ENCODE peak calls at places on chromosome 5, in five cellular contexts. U is trophoblast cell, H is mammary epithelial cell, X is mesendoderm, P is OCI-LY7. Q is an unnamed sample.

GRCh38 chr5:149069711-149070110 is 6.8 kb upstream of the SH3TC2 start:
- DNase-seq in U (peak), H (no peak), X (no peak), P (no peak), Q (no peak)

GRCh38 chr5:179801304-179802206 is 5.1 kb downstream of the MGAT4B start:
- DNase-seq in U (peak), H (peak), X (peak), P (peak), Q (peak)

GRCh38 chr5:80193421-80193820 is 62.4 kb downstream of the SERINC5 start:
- DNase-seq in U (no peak), H (no peak), X (no peak), P (no peak), Q (no peak)

GRCh38 chr5:180175015-180175431 is 34.0 kb downstream of the RASGEF1C start:
- DNase-seq in U (no peak), H (no peak), X (no peak), P (no peak), Q (no peak)

GRCh38 chr5:112660359-112660758 is 77.3 kb upstream of the APC start:
- DNase-seq in U (no peak), H (no peak), X (no peak), P (no peak), Q (no peak)

GRCh38 chr5:32638309-32638708 is 53.0 kb downstream of the SUB1 start:
- DNase-seq in U (no peak), H (no peak), X (no peak), P (no peak), Q (no peak)

GRCh38 chr5:61139094-61139873 is 23.0 kb downstream of the SMIM15 start:
- DNase-seq in U (no peak), H (no peak), X (peak), P (no peak), Q (peak)

GRCh38 chr5:58462154-58462553 is 2.3 kb upstream of the PLK2 start:
- DNase-seq in U (no peak), H (peak), X (no peak), P (no peak), Q (no peak)

GRCh38 chr5:153515269-153515668 is 24.8 kb downstream of the GRIA1 start:
- DNase-seq in U (no peak), H (no peak), X (no peak), P (no peak), Q (no peak)

GRCh38 chr5:173479711-173480110 is 136.7 kb downstream of the BOD1 start:
- DNase-seq in U (no peak), H (no peak), X (no peak), P (no peak), Q (no peak)

GRCh38 chr5:80960531-80961375 is 590 bp downstream of the RASGRF2 start:
- DNase-seq in U (peak), H (peak), X (peak), P (no peak), Q (no peak)

GRCh38 chr5:66840527-66841013 is 244.4 kb downstream of the MAST4 start:
- DNase-seq in U (no peak), H (peak), X (no peak), P (no peak), Q (no peak)

GRCh38 chr5:179306191-179307005 is 38.9 kb downstream of the ADAMTS2 start:
- DNase-seq in U (no peak), H (no peak), X (no peak), P (no peak), Q (no peak)

GRCh38 chr5:38379360-38379827 is 121.0 kb downstream of the EGFLAM start:
- DNase-seq in U (no peak), H (no peak), X (peak), P (no peak), Q (no peak)

GRCh38 chr5:108753331-108753730 is 5.6 kb downstream of the FER start:
- DNase-seq in U (no peak), H (peak), X (no peak), P (no peak), Q (no peak)

GRCh38 chr5:57002959-57003485 is 51.1 kb upstream of the MIER3 start:
- DNase-seq in U (peak), H (no peak), X (peak), P (no peak), Q (no peak)

GRCh38 chr5:137714931-137715330 is 21.0 kb downstream of the KLHL3 start:
- DNase-seq in U (no peak), H (no peak), X (no peak), P (no peak), Q (no peak)

GRCh38 chr5:111742166-111742565 is 14.8 kb downstream of the NREP start:
- DNase-seq in U (no peak), H (no peak), X (no peak), P (no peak), Q (no peak)

GRCh38 chr5:130992095-130992494 is 173.0 kb downstream of the HINT1 start:
- DNase-seq in U (no peak), H (no peak), X (peak), P (no peak), Q (no peak)

GRCh38 chr5:39164529-39165402 is 54.6 kb downstream of the FYB1 start:
- DNase-seq in U (no peak), H (peak), X (no peak), P (no peak), Q (peak)

GRCh38 chr5:170633235-170634041 is 129.6 kb downstream of the KCNIP1 start:
- DNase-seq in U (peak), H (peak), X (peak), P (no peak), Q (peak)

GRCh38 chr5:145668714-145669113 is 166.4 kb downstream of the PRELID2 start:
- DNase-seq in U (no peak), H (no peak), X (no peak), P (no peak), Q (no peak)

GRCh38 chr5:53095931-53096525 is 13.5 kb downstream of the MOCS2 start:
- DNase-seq in U (peak), H (peak), X (peak), P (peak), Q (peak)

GRCh38 chr5:135569755-135570452 is 8.9 kb downstream of the CXCL14 start:
- DNase-seq in U (no peak), H (no peak), X (peak), P (peak), Q (peak)

GRCh38 chr5:125251703-125252102 is 505.3 kb upstream of the ZNF608 start:
- DNase-seq in U (no peak), H (no peak), X (no peak), P (no peak), Q (no peak)

GRCh38 chr5:142059304-142059940 is 46.6 kb upstream of the GNPDA1 start:
- DNase-seq in U (no peak), H (no peak), X (peak), P (no peak), Q (no peak)

GRCh38 chr5:107456281-107456715 is 214.4 kb downstream of the EFNA5 start:
- DNase-seq in U (no peak), H (peak), X (no peak), P (no peak), Q (no peak)

DNA sequence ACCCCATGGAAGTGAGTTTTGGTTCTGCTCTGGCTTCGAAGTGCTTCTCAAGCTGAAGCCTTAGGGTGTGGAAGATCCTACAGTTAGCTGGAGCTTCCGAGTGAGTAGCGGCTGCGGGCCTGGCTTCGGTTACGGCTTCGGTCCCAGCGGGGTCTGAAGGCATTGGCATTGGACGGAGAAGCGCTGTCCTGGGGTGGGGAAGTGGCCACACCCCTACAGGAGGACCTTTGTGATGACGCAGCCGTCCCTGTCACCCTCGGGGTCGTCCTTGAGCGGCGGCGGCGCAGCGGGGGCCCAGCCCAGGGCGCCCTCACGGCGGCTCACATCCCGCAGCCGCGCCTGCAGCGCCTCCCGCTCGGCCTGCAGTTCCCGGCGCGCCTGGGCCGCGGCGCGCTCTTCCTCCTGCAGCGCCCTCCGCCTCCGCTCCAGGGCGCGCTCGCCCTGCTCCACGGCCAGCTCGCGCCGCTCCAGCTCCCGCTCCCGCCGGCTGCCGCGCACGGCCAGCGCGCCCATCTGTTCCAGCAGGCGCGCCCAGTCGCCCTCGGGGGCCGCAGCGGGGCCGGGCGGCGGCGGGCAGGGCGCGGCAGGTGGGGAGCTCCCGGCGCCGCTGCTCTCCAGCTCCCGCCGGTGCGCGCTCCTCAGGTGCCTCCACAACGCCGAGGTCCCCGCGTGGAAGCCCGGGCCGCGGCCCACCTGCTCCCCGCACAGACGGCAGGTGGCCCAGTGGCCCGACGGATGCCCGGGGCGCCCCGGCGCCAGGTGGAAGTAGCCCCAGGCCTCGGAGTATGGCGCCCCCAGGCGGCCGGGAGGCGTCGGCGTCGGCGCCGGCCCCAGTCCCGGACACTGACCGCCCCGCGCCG is 9.9 kb downstream of the ZBED3 start:
- DNase-seq in U (peak), H (peak), X (peak), P (peak), Q (peak)
- H3K27ac ChIP-seq in U (no peak), H (no peak), X (no peak), P (no peak), Q (no peak)

DNA sequence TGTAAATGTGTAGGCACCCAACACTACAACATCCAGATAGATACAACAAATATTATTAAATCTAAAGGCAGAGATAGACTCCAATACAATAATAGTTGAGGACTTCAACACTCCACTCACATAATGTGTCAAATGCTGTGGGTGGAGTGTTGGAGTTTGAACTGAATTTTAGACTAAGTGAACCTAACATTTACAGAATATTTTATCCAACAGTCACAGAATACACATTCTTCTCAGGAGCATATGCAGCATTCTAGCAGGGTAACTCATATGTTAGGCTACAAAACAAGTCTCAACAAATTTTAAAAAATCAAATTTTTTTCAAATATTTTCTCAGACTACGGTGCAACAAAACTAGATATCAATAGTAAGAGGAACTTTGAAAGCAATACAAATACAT is 648.7 kb upstream of the CDH18 start:
- DNase-seq in U (no peak), H (peak), X (no peak), P (no peak), Q (no peak)
- H3K4me3 ChIP-seq in U (no peak), H (no peak), X (no peak), P (no peak), Q (no peak)

GRCh38 chr5:1522601-1523479 is 920 bp downstream of the LPCAT1 start:
- DNase-seq in U (no peak), H (peak), X (peak), P (peak), Q (no peak)

GRCh38 chr5:1523480-1523792 is 324 bp downstream of the LPCAT1 start:
- DNase-seq in U (no peak), H (no peak), X (no peak), P (peak), Q (no peak)

GRCh38 chr5:1519631-1520141 is 4.1 kb downstream of the LPCAT1 start:
- DNase-seq in U (no peak), H (no peak), X (no peak), P (no peak), Q (no peak)

GRCh38 chr5:1521671-1522600 is 1.8 kb downstream of the LPCAT1 start:
- DNase-seq in U (no peak), H (peak), X (peak), P (no peak), Q (peak)

GRCh38 chr5:1521054-1521453 is 2.7 kb downstream of the LPCAT1 start:
- DNase-seq in U (peak), H (no peak), X (no peak), P (no peak), Q (no peak)
- H3K27ac ChIP-seq in U (no peak), H (no peak), X (no peak), P (no peak), Q (no peak)

DNA sequence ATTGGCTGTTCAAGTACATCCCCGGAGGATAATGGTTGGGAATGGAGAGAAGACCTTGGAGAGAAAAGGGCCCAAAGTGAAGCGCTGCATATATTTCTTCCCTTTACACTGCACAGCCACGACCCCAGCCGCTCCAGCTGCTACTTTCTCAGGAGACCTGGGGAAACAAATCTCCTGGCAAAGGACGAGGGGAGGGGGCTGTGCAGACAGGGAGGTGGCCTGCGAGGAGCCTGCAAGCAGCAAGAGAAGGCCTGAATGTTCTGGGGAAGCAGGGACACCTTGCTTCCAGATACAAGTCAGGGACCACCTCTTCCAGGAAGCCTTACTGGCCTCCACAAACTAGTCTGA is 739 bp upstream of the PDLIM4 start:
- DNase-seq in U (no peak), H (no peak), X (no peak), P (no peak), Q (no peak)
- H3K4me3 ChIP-seq in U (no peak), H (peak), X (no peak), P (no peak), Q (peak)

GRCh38 chr5:74863726-74864125 is 2.5 kb downstream of the FAM169A start:
- DNase-seq in U (no peak), H (peak), X (no peak), P (no peak), Q (no peak)

GRCh38 chr5:74865799-74866652 is at the start of gene FAM169A:
- DNase-seq in U (no peak), H (peak), X (peak), P (no peak), Q (no peak)

GRCh38 chr5:74865293-74865798 is 841 bp downstream of the FAM169A start:
- DNase-seq in U (no peak), H (no peak), X (no peak), P (no peak), Q (no peak)

GRCh38 chr5:74866653-74867162 is 521 bp upstream of the FAM169A start:
- DNase-seq in U (no peak), H (no peak), X (peak), P (no peak), Q (no peak)

DNA sequence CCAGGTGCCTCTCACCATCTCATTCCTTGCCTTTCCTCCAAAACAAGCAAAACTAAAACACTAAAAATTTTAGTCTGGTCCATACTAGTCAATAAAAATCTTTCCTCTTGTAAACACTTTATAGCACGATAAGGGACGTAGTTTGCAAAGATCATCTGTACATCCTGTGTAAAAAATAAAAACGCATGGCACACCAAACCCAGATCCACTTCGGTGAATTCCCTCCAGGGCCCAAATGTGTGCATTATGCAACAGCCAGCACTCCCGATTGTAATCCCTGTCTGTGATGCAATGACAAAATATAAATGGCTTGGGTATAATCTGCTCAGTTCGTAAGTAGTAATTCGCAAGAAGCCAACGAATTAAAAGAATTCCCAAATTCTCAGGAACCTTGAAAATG is 1.4 kb downstream of the FAM169A start:
- DNase-seq in U (peak), H (no peak), X (no peak), P (no peak), Q (no peak)
- H3K27ac ChIP-seq in U (peak), H (peak), X (peak), P (no peak), Q (no peak)

GRCh38 chr5:17222679-17223078 is 5.2 kb downstream of the BASP1 start:
- DNase-seq in U (no peak), H (no peak), X (no peak), P (no peak), Q (no peak)
- H3K4me3 ChIP-seq in U (no peak), H (no peak), X (no peak), P (no peak), Q (no peak)

DNA sequence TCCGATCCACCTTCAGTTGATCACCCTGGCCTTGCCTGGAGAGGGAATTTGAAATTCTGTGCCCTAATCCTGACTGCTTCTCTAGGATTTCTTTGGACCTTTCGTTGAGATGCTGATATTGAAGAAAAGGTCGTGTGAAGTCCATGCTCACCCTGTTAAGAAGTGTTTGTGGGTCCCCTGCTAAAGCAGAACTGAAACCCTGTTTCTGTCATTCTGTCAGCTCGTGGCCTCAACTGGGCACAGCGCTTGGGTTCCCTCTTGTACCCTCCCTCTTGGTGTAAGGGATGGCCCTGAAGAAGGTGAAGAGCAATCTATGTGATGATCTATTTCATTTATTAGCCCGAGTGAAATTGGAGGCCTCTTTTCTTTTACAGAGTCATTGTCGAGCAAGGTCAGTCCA is 55.9 kb downstream of the WWC1 start:
- DNase-seq in U (no peak), H (no peak), X (no peak), P (no peak), Q (no peak)
- H3K27ac ChIP-seq in U (peak), H (no peak), X (no peak), P (no peak), Q (no peak)

GRCh38 chr5:73031839-73032238 is 76.0 kb downstream of the FCHO2 start:
- DNase-seq in U (no peak), H (peak), X (no peak), P (no peak), Q (peak)

GRCh38 chr5:73030995-73031394 is 75.2 kb downstream of the FCHO2 start:
- DNase-seq in U (peak), H (peak), X (peak), P (no peak), Q (peak)

GRCh38 chr5:73028991-73029540 is 73.2 kb downstream of the FCHO2 start:
- DNase-seq in U (no peak), H (no peak), X (no peak), P (no peak), Q (peak)

GRCh38 chr5:73032635-73033034 is 76.8 kb downstream of the FCHO2 start:
- DNase-seq in U (no peak), H (no peak), X (no peak), P (no peak), Q (no peak)

GRCh38 chr5:73030531-73030930 is 74.7 kb downstream of the FCHO2 start:
- DNase-seq in U (peak), H (peak), X (peak), P (no peak), Q (no peak)
- H3K4me3 ChIP-seq in U (no peak), H (no peak), X (no peak), P (no peak), Q (no peak)

GRCh38 chr5:167205881-167206280 is 1085.6 kb upstream of the WWC1 start:
- DNase-seq in U (no peak), H (no peak), X (no peak), P (no peak), Q (no peak)
- H3K27ac ChIP-seq in U (no peak), H (no peak), X (no peak), P (no peak), Q (no peak)

GRCh38 chr5:62259699-62260220 is 46.2 kb upstream of the KIF2A start:
- DNase-seq in U (no peak), H (no peak), X (no peak), P (no peak), Q (no peak)

GRCh38 chr5:62257018-62257367 is 49.0 kb upstream of the KIF2A start:
- DNase-seq in U (no peak), H (no peak), X (no peak), P (no peak), Q (no peak)

GRCh38 chr5:62258654-62259053 is 47.4 kb upstream of the KIF2A start:
- DNase-seq in U (no peak), H (no peak), X (no peak), P (no peak), Q (no peak)

GRCh38 chr5:62260510-62260909 is 45.5 kb upstream of the KIF2A start:
- DNase-seq in U (no peak), H (no peak), X (no peak), P (peak), Q (no peak)

DNA sequence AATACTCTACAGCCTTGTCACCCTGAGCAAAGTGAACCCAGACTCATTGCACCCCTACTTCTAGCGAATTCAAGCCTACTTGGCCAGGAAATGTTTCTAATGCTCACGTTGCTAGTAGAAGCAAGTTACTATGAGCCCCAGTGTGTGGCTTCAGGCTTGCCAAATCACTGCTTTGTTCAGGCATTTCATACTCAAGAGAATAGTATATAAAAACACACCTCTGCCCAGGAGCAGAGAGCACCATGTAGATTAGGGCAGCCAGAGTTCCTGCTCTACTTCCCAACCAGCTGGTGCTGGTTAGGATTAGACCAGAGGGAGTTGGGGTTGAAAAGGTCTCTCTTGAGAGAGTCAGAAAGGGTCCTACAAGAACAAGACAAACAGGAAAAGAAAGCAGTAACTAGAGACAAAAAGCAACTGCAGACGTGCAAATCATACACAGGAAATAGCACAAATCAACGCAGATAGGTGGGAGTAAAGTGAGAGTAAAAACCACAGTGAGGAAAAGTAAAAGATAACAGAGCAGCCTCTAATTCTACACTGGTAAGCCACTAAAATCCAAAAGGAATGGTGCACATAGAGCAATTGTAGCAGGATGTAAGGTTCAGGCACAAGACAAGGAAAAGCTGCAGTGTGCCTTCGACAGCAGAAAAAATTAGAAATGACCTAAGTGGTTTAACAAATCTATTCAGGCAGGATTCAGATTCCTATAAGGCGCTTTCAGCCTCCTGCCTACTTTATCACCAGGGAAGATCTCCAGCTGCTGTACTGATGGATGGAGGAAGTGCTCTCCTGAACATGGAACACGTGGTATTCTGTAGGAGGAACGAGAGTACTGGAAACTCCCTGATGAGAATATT is 49.6 kb upstream of the KIF2A start:
- DNase-seq in U (no peak), H (no peak), X (peak), P (peak), Q (no peak)
- H3K4me3 ChIP-seq in U (no peak), H (no peak), X (no peak), P (peak), Q (no peak)

Q was measured in brain microvascular endothelial cell.